ENCODE peak calls at places on chromosomes 2 and 18, in eight cellular contexts. J is progenitor cell of endocrine pancreas, Y is A549, K is GM23248, L is OCI-LY7, G is activated T-helper 1 cell treated with Interleukin-2 at 50 U/mL for 16 hours, S is AG09319, B is NCI-H2107. X is an unnamed sample.
A peak's percentile ranks its signal among the peaks of the same experiment; 100 is the strongest.

GRCh38 chr18:39871976-39872375 is 2083.1 kb upstream of the PIK3C3 start:
- DNase-seq in J (no peak), G (no peak), L (no peak), K (no peak), B (no peak), S (no peak), Y (no peak), X (no peak)

GRCh38 chr2:196372811-196373664 is 201.7 kb upstream of the STK17B start:
- DNase-seq in G (no peak), B (no peak), S (no peak), K (no peak), L (no peak), J (no peak), Y (no peak), X (no peak)

GRCh38 chr2:47070920-47071824 is 83.9 kb downstream of the STPG4 start:
- DNase-seq in L (peak; percentile 15), B (no peak), G (peak; percentile 26), S (no peak), K (peak; percentile 89), Y (peak; percentile 52), J (no peak), X (no peak)

GRCh38 chr2:129888896-129889295 is 90.6 kb upstream of the RAB6C start:
- DNase-seq in G (no peak), K (peak; percentile 59), L (no peak), J (no peak), B (no peak), Y (no peak), S (no peak), X (no peak)

GRCh38 chr18:59994357-59994756 is 94.6 kb downstream of the PMAIP1 start:
- DNase-seq in S (no peak), Y (peak; percentile 11), J (no peak), B (no peak), K (peak; percentile 14), L (peak; percentile 51), G (no peak), X (no peak)

GRCh38 chr2:96869281-96869823 is 528 bp downstream of the SEMA4C start:
- DNase-seq in S (peak; percentile 59), G (no peak), Y (peak; percentile 35), L (no peak), K (peak; percentile 79), J (no peak), B (peak; percentile 48), X (no peak)

GRCh38 chr2:884027-884748 is 66.5 kb upstream of the SNTG2 start:
- DNase-seq in J (no peak), Y (no peak), S (no peak), K (no peak), L (no peak), G (no peak), B (no peak), X (no peak)

GRCh38 chr2:69138247-69138754 is 125.3 kb downstream of the ANTXR1 start:
- DNase-seq in J (no peak), B (no peak), K (peak; percentile 88), S (no peak), Y (peak; percentile 36), L (no peak), G (no peak), X (no peak)

GRCh38 chr2:179338681-179339080 is 74.0 kb upstream of the SESTD1 start:
- DNase-seq in L (no peak), Y (no peak), S (no peak), K (peak; percentile 82), J (no peak), B (no peak), G (no peak), X (no peak)

GRCh38 chr2:23686405-23687029 is 240.4 kb downstream of the ATAD2B start:
- DNase-seq in L (no peak), B (no peak), G (no peak), S (no peak), Y (no peak), K (no peak), J (no peak), X (no peak)

GRCh38 chr18:79788096-79789085 is 9.3 kb upstream of the KCNG2 start:
- DNase-seq in B (no peak), K (peak; percentile 27), Y (no peak), L (no peak), G (no peak), J (no peak), S (no peak), X (no peak)

GRCh38 chr2:132582360-132582759 is 87.6 kb downstream of the LYPD1 start:
- DNase-seq in J (no peak), S (peak; percentile 30), Y (no peak), G (no peak), K (peak; percentile 5), B (peak; percentile 50), L (no peak), X (no peak)

GRCh38 chr2:186984481-186984880 is 135.5 kb upstream of the ZSWIM2 start:
- DNase-seq in L (no peak), Y (no peak), K (no peak), B (no peak), G (no peak), J (no peak), S (no peak), X (no peak)

GRCh38 chr18:73758446-73758845 is 389.2 kb downstream of the FBXO15 start:
- DNase-seq in K (peak; percentile 53), B (no peak), L (no peak), J (no peak), G (no peak), S (no peak), Y (no peak), X (no peak)

GRCh38 chr2:110732422-110733413 is at the start of gene ACOXL:
- DNase-seq in S (no peak), Y (no peak), K (no peak), B (peak; percentile 35), G (no peak), L (no peak), J (peak; percentile 43), X (no peak)

GRCh38 chr2:120777170-120777751 is 41.6 kb downstream of the GLI2 start:
- DNase-seq in G (no peak), S (no peak), K (no peak), Y (no peak), B (no peak), L (no peak), J (no peak), X (no peak)